ENCODE peak calls at places on chromosomes 7 and 10, in ten cellular contexts. N is heart left ventricle, Y is right lobe of liver, A is A549, T is K562, W is IMR-90, Q is upper lobe of left lung, K is body of pancreas, M is GM12878, R is HCT116. S is an unnamed sample.

GRCh38 chr7:118590107-118590506 is 365.6 kb downstream of the ANKRD7 start:
- ATAC-seq in N (no peak), T (peak; percentile 69), Q (no peak), R (peak; percentile 61), M (peak; percentile 89), A (peak; percentile 44), W (no peak), K (no peak), Y (no peak), S (no peak)

GRCh38 chr7:99623091-99623693 is 6.4 kb downstream of the ZSCAN25 start:
- ATAC-seq in K (no peak), M (peak; percentile 68), T (no peak), W (no peak), Q (no peak), N (no peak), A (no peak), Y (no peak), R (no peak), S (no peak)

GRCh38 chr7:125046767-125047166 is 117.1 kb upstream of the POT1 start:
- ATAC-seq in K (no peak), W (no peak), Y (no peak), R (no peak), M (no peak), T (no peak), N (no peak), A (no peak), Q (no peak), S (no peak)

GRCh38 chr7:27793780-27794179 is 53.8 kb downstream of the TAX1BP1 start:
- ATAC-seq in A (no peak), W (peak; percentile 67), R (no peak), Y (no peak), T (no peak), N (no peak), K (no peak), Q (no peak), M (no peak), S (no peak)

GRCh38 chr10:62511656-62512055 is 137.5 kb downstream of the ZNF365 start:
- ATAC-seq in M (peak; percentile 95), W (no peak), Q (no peak), A (no peak), K (no peak), T (no peak), R (no peak), Y (no peak), N (no peak), S (no peak)

GRCh38 chr7:79298145-79298760 is 155.2 kb downstream of the MAGI2 start:
- ATAC-seq in R (peak; percentile 54), W (peak; percentile 65), Y (peak; percentile 71), M (peak; percentile 52), T (no peak), N (no peak), A (no peak), K (peak; percentile 45), Q (no peak), S (peak; percentile 25)

GRCh38 chr10:101130984-101131961 is at the start of gene TLX1:
- ATAC-seq in Q (peak; percentile 33), N (no peak), R (no peak), M (no peak), A (peak; percentile 66), T (peak; percentile 44), K (peak; percentile 72), Y (peak; percentile 82), W (peak; percentile 38), S (peak; percentile 52)

GRCh38 chr7:128833939-128834310 is 3.7 kb downstream of the FLNC start:
- ATAC-seq in K (no peak), A (peak; percentile 31), M (no peak), Y (no peak), N (no peak), W (peak; percentile 0), R (no peak), Q (peak; percentile 19), T (no peak), S (no peak)

GRCh38 chr10:5692476-5693358 is 8.1 kb downstream of the TASOR2 start:
- ATAC-seq in Q (peak; percentile 92), K (peak; percentile 78), R (no peak), Y (peak; percentile 96), W (peak; percentile 83), A (peak; percentile 91), T (peak; percentile 92), N (peak; percentile 44), M (peak; percentile 90), S (peak; percentile 73)

GRCh38 chr10:104736006-104736405 is 94.9 kb downstream of the SORCS3 start:
- ATAC-seq in T (no peak), N (no peak), M (no peak), Y (no peak), K (no peak), Q (no peak), R (no peak), W (no peak), A (no peak), S (no peak)

GRCh38 chr10:69567920-69568319 is 5.3 kb downstream of the NEUROG3 start:
- ATAC-seq in Q (peak; percentile 53), A (peak; percentile 73), M (no peak), K (peak; percentile 60), W (peak; percentile 88), Y (peak; percentile 67), R (no peak), T (peak; percentile 93), N (no peak), S (no peak)

GRCh38 chr7:66152538-66153191 is 38.0 kb downstream of the CRCP start:
- ATAC-seq in R (no peak), Y (no peak), T (no peak), M (no peak), Q (peak; percentile 3), A (no peak), N (peak; percentile 47), K (no peak), W (peak; percentile 35), S (no peak)

GRCh38 chr10:3926675-3927525 is 141.9 kb upstream of the KLF6 start:
- ATAC-seq in R (no peak), A (no peak), Y (no peak), K (peak; percentile 58), W (no peak), T (peak; percentile 82), Q (peak; percentile 41), N (no peak), M (no peak), S (peak; percentile 49)

GRCh38 chr10:30737931-30738391 is 108.4 kb upstream of the LYZL2 start:
- ATAC-seq in Q (no peak), N (no peak), R (no peak), W (no peak), Y (no peak), K (no peak), M (peak; percentile 71), A (no peak), T (no peak), S (no peak)

GRCh38 chr10:67239864-67240497 is 314.1 kb downstream of the LRRTM3 start:
- ATAC-seq in N (no peak), Q (no peak), K (no peak), M (no peak), A (no peak), W (no peak), T (no peak), R (no peak), Y (peak; percentile 87), S (no peak)

GRCh38 chr7:549891-550625 is 30.4 kb upstream of the PDGFA start:
- ATAC-seq in R (no peak), A (no peak), T (no peak), Q (no peak), N (no peak), W (no peak), M (no peak), K (no peak), Y (no peak), S (no peak)

GRCh38 chr7:77222819-77223218 is 23.2 kb upstream of the FGL2 start:
- ATAC-seq in T (no peak), Q (no peak), K (no peak), N (no peak), A (no peak), Y (no peak), R (no peak), M (no peak), W (no peak), S (no peak)

GRCh38 chr7:75986147-75986781 is 8.1 kb downstream of the TMEM120A start:
- ATAC-seq in Y (peak; percentile 20), A (no peak), W (no peak), M (no peak), R (no peak), T (no peak), K (no peak), Q (no peak), N (no peak), S (no peak)

GRCh38 chr7:100866721-100867039 is 507 bp upstream of the TRIP6 start:
- ATAC-seq in Y (no peak), Q (no peak), K (no peak), W (no peak), T (no peak), N (no peak), A (no peak), R (no peak), M (no peak), S (no peak)
- TF ChIP-seq POLR2A in Y (no peak), Q (no peak), K (no peak), W (no peak), T (no peak), N (no peak), A (no peak), R (peak; percentile 7), M (peak; percentile 20), S (no peak)

DNA sequence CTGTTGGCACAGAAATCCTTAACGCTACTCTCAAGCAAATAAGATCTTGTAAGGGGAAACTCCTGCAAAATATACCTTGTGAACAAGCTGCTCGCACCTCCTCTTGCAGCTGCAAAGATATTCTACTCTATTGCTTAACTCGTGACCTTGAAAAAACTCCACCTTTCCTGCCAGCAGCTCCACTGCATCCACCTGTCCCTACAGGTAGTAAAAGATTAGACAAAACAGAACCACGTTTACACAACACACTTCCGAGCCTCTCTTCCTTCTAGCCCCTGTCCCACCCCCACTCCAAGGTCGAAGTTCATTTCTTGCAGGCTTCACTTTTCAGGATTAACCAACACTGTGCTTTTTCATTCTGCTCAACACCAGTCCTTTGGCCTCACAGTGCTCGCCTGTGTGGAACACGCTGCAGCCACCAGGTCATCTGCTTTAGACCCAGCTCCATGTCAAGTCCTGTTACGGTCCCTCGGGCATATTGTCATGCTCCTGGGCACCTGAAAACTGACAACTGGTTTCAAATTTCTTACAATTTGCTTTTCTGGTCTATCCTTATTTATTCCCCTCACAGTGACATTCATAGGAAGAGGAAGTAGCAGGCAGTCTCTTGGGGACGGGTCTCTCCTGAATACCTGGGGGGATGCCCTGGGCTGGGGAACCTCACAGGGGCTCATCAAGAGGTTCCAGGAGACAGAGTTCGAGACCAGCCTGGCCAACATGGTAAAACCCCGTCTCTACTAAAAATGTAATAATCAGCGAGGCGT is 165.8 kb upstream of the KLF14 start:
- ATAC-seq in W (no peak), Y (peak; percentile 59), R (no peak), N (no peak), Q (no peak), A (no peak), K (peak; percentile 85), M (peak; percentile 3), T (no peak), S (no peak)
- H3K4me1 ChIP-seq in W (peaks cover 58% of the 10 kb centered on the region), Y (no peaks in the 10 kb centered on the region), R (peaks cover 100% of the 10 kb centered on the region), N (peaks cover 61% of the 10 kb centered on the region), Q (peaks cover 76% of the 10 kb centered on the region), A (peaks cover 96% of the 10 kb centered on the region), K (peaks cover 92% of the 10 kb centered on the region), M (peaks cover 53% of the 10 kb centered on the region), T (peaks cover 24% of the 10 kb centered on the region), S (peaks cover 96% of the 10 kb centered on the region)

GRCh38 chr10:7122561-7122960 is 288.3 kb downstream of the SFMBT2 start:
- ATAC-seq in M (no peak), R (no peak), W (no peak), T (no peak), K (no peak), Q (no peak), N (no peak), A (no peak), Y (no peak), S (no peak)
- H3K4me3 ChIP-seq in M (no peak overlapping the region), R (no peak overlapping the region), W (no peak overlapping the region), T (no peak overlapping the region), K (no peak overlapping the region), Q (no peak overlapping the region), N (no peak overlapping the region), A (no peak overlapping the region), Y (no peak overlapping the region), S (no peak overlapping the region)

GRCh38 chr10:112949875-112950507 is at the start of gene TCF7L2:
- ATAC-seq in T (peak; percentile 95), M (peak; percentile 76), Q (peak; percentile 93), W (peak; percentile 87), K (peak; percentile 91), A (peak; percentile 88), R (peak; percentile 84), Y (peak; percentile 85), N (peak; percentile 93), S (peak; percentile 92)
- TF ChIP-seq POLR2A in T (peak; percentile 47), M (no peak), Q (no peak), W (peak; percentile 80), K (peak; percentile 66), A (no peak), R (no peak), Y (peak; percentile 80), N (peak; percentile 75), S (peak; percentile 20)